ENCODE peak calls at places on chromosomes 7 and 10, in ten cellular contexts. F is CD8-positive, alpha-beta T cell; R is stomach; T is uterus; A is thoracic aorta; Z is neural progenitor cell; I is A549; K is fibroblast of lung; W is tibial artery; B is IMR-90. G is an unnamed sample. For H3K4me1, the result is how much of the 10 kb centered on the place peaks cover.

GRCh38 chr10:51288511-51288910 is 214.2 kb downstream of the PRKG1 start:
- DNase-seq in I (no peak), F (no peak), T (no peak), K (peak), W (no peak), R (no peak), B (no peak), Z (no peak), A (no peak), G (no peak)

GRCh38 chr7:46606771-46607170 is 685.7 kb upstream of the IGFBP3 start:
- DNase-seq in I (no peak), T (no peak), F (no peak), R (no peak), A (no peak), Z (no peak), B (no peak), K (peak), W (no peak), G (no peak)

GRCh38 chr10:498760-499435 is 190.6 kb downstream of the DIP2C start:
- DNase-seq in Z (no peak), R (no peak), K (no peak), F (no peak), W (peak), A (no peak), T (no peak), B (no peak), I (no peak), G (peak)

GRCh38 chr10:26318672-26319071 is 102.1 kb downstream of the GAD2 start:
- DNase-seq in A (no peak), K (no peak), W (no peak), B (no peak), Z (no peak), R (peak), I (no peak), T (no peak), F (no peak), G (no peak)

GRCh38 chr7:150384406-150385239 is 5.5 kb downstream of the ZNF775 start:
- DNase-seq in F (no peak), K (no peak), T (no peak), R (no peak), W (no peak), I (no peak), B (no peak), Z (peak), A (no peak), G (no peak)

GRCh38 chr7:22597845-22598244 is 97.9 kb upstream of the STEAP1B start:
- DNase-seq in I (no peak), F (no peak), Z (no peak), W (no peak), R (no peak), B (peak), T (no peak), A (no peak), K (peak), G (no peak)

GRCh38 chr10:18737841-18738240 is 78.6 kb downstream of the ARL5B start:
- DNase-seq in B (peak), Z (no peak), W (no peak), R (no peak), K (peak), F (no peak), I (no peak), T (no peak), A (no peak), G (no peak)

GRCh38 chr10:20536381-20536780 is 360.7 kb downstream of the NEBL start:
- DNase-seq in Z (no peak), I (no peak), B (no peak), K (no peak), F (no peak), A (no peak), T (no peak), R (no peak), W (no peak), G (no peak)

GRCh38 chr7:128869138-128869943 is 6.7 kb downstream of the ATP6V1F start:
- DNase-seq in B (peak), F (peak), R (peak), A (no peak), K (peak), T (no peak), W (no peak), Z (peak), I (no peak), G (peak)

GRCh38 chr10:62045765-62046521 is 144.4 kb downstream of the ARID5B start:
- DNase-seq in W (no peak), F (no peak), B (peak), R (no peak), I (no peak), Z (no peak), T (peak), K (peak), A (no peak), G (no peak)

GRCh38 chr7:41579961-41580935 is 122.6 kb downstream of the INHBA start:
- DNase-seq in Z (no peak), K (peak), W (no peak), I (no peak), T (no peak), B (peak), R (no peak), A (no peak), F (no peak), G (no peak)

GRCh38 chr7:91603707-91604106 is 276.8 kb downstream of the MTERF1 start:
- DNase-seq in T (no peak), W (no peak), I (no peak), B (no peak), K (no peak), Z (no peak), F (no peak), A (no peak), R (no peak), G (no peak)

GRCh38 chr7:133937786-133938185 is 189.4 kb upstream of the LRGUK start:
- DNase-seq in W (no peak), B (no peak), A (no peak), I (no peak), T (no peak), R (no peak), Z (no peak), K (peak), F (no peak), G (no peak)

GRCh38 chr10:114507449-114507848 is 103.1 kb upstream of the AFAP1L2 start:
- DNase-seq in I (no peak), B (no peak), F (no peak), Z (no peak), A (no peak), R (peak), W (no peak), K (peak), T (no peak), G (no peak)

GRCh38 chr10:26854524-26854923 is 6.2 kb downstream of the ABI1 start:
- DNase-seq in K (peak), W (no peak), F (no peak), Z (no peak), R (no peak), I (no peak), A (no peak), T (no peak), B (peak), G (no peak)

GRCh38 chr10:113047963-113048781 is 98.1 kb downstream of the TCF7L2 start:
- DNase-seq in W (no peak), B (no peak), T (no peak), K (peak), I (no peak), R (no peak), F (no peak), A (no peak), Z (no peak), G (no peak)

GRCh38 chr7:18151419-18151818 is 123.8 kb upstream of the PRPS1L1 start:
- DNase-seq in W (no peak), K (no peak), F (no peak), B (no peak), A (no peak), Z (no peak), I (no peak), R (no peak), T (no peak), G (no peak)

GRCh38 chr7:48347426-48347825 is 176.2 kb downstream of the ABCA13 start:
- DNase-seq in K (no peak), B (no peak), W (no peak), I (no peak), F (no peak), T (no peak), Z (no peak), A (no peak), R (no peak), G (no peak)

GRCh38 chr10:28496017-28496416 is 36.9 kb upstream of the WAC start:
- DNase-seq in T (no peak), F (no peak), K (no peak), R (no peak), I (no peak), Z (no peak), A (no peak), B (no peak), W (no peak), G (no peak)

GRCh38 chr7:11237742-11238141 is 264.1 kb downstream of the PHF14 start:
- DNase-seq in R (no peak), Z (no peak), K (no peak), B (no peak), T (no peak), A (no peak), W (no peak), F (no peak), I (no peak), G (no peak)

GRCh38 chr10:116041948-116042347 is 231.1 kb downstream of the GFRA1 start:
- DNase-seq in Z (no peak), T (no peak), R (no peak), I (no peak), A (no peak), F (no peak), B (no peak), W (no peak), K (no peak), G (no peak)

GRCh38 chr10:115129752-115130151 is 36.6 kb downstream of the ATRNL1 start:
- DNase-seq in A (no peak), T (no peak), R (no peak), B (peak), F (no peak), Z (peak), I (no peak), W (no peak), K (peak), G (no peak)

GRCh38 chr10:61869772-61870520 is 31.6 kb upstream of the ARID5B start:
- DNase-seq in F (no peak), K (peak), Z (no peak), W (no peak), R (no peak), A (no peak), B (peak), I (no peak), T (no peak), G (no peak)

GRCh38 chr7:90169891-90170290 is 15.6 kb downstream of the STEAP1 start:
- DNase-seq in K (no peak), I (no peak), R (no peak), F (no peak), Z (no peak), B (no peak), T (no peak), A (no peak), W (no peak), G (no peak)

GRCh38 chr7:114530074-114530611 is 115.5 kb downstream of the FOXP2 start:
- DNase-seq in I (no peak), Z (no peak), F (no peak), A (no peak), K (peak), R (no peak), W (no peak), T (no peak), B (peak), G (no peak)

DNA sequence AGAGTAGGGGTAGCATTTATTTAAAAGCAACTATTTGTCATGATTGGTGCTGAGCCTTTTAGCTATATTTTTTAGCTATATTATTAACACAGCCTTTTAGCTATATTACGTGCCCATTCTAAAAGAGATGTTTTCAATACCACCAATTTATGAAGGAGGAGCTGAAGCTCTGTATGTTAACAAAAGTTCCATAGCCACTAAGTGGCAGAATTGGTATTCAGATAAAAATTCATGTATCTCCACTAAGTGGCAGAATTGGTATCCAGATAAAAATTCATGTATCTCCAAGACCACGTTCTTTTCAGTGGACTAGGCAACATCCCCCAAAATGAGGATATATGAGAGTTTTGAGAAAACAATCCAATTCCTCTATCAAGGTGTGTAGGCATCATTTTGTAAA is 268.6 kb downstream of the HGF start:
- DNase-seq in R (no peak), B (peak), I (no peak), A (no peak), F (no peak), K (peak), W (no peak), T (no peak), Z (no peak), G (no peak)
- TF ChIP-seq CTCF in R (no peak), B (peak), I (peak), A (no peak), F (no peak), K (no peak), W (peak), T (no peak), Z (peak), G (no peak)

GRCh38 chr7:143410523-143411004 is 1.9 kb upstream of the EPHA1 start:
- DNase-seq in K (peak), A (no peak), Z (no peak), I (no peak), B (peak), W (no peak), T (peak), R (no peak), F (no peak), G (no peak)
- H3K4me1 ChIP-seq in K (under half), A (under half), Z (under half), I (under half), B (under half), W (under half), T (under half), R (under half), F (under half), G (under half)

DNA sequence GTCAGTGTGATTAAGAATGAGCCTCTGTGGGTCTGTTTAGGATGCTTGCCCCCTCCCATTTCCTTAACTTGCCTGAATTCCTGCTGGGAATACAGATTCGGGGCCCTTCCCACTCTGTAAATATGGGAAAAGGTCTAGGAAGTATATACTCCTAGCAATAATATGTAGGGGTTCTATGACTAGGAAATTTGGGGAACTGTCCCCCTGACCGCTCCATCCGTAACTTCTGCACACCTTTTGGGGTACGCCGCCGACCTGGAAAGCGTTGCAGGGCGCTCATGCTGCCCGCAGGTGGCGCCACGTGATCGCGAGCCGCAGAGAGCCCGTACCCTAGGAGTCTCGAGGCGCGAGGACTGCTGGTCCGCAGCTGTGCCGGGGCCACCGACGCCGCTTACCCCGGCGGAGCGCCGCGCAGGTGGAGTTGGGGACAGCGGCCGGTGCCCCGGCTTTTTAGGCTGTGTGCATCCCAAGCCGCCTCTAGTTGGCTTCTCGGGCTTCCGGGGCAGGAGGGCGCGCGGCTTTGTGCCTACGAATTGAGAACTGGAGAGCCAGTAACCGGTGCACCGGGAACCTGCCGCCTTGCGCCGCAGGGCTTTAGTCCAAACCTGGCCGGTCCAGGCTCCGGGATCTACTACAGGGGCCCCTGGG is 656 bp upstream of the CNNM2 start:
- DNase-seq in Z (peak), I (peak), F (peak), T (peak), R (peak), B (peak), K (peak), W (peak), A (no peak), G (peak)
- H3K27ac ChIP-seq in Z (peak), I (peak), F (peak), T (peak), R (peak), B (no peak), K (peak), W (peak), A (peak), G (peak)

GRCh38 chr10:130341325-130341724 is 205.1 kb downstream of the GLRX3 start:
- DNase-seq in R (no peak), W (no peak), K (no peak), B (no peak), A (no peak), I (no peak), Z (peak), T (no peak), F (no peak), G (no peak)
- TF ChIP-seq CTCF in R (no peak), W (peak), K (no peak), B (no peak), A (peak), I (no peak), Z (peak), T (no peak), F (no peak), G (peak)

GRCh38 chr10:124624875-124625274 is 119.3 kb downstream of the FAM53B start:
- DNase-seq in A (no peak), T (no peak), W (no peak), B (no peak), I (no peak), K (no peak), F (no peak), R (no peak), Z (no peak), G (no peak)

GRCh38 chr10:124625831-124626238 is 118.3 kb downstream of the FAM53B start:
- DNase-seq in K (no peak), B (no peak), F (no peak), I (no peak), T (no peak), R (no peak), W (no peak), Z (no peak), A (no peak), G (no peak)

GRCh38 chr10:124628676-124629021 is 115.5 kb downstream of the FAM53B start:
- DNase-seq in W (no peak), A (no peak), T (no peak), F (no peak), K (no peak), I (no peak), B (no peak), R (no peak), Z (no peak), G (no peak)

GRCh38 chr10:124627851-124628675 is 116.1 kb downstream of the FAM53B start:
- DNase-seq in T (no peak), Z (no peak), W (no peak), K (no peak), I (no peak), B (no peak), F (no peak), R (no peak), A (no peak), G (peak)

GRCh38 chr10:124626759-124627380 is 117.3 kb downstream of the FAM53B start:
- DNase-seq in T (no peak), R (peak), F (peak), W (no peak), I (no peak), B (no peak), Z (no peak), A (no peak), K (no peak), G (no peak)
- H3K4me1 ChIP-seq in T (under half), R (under half), F (under half), W (half or more), I (under half), B (under half), Z (under half), A (under half), K (under half), G (half or more)

DNA sequence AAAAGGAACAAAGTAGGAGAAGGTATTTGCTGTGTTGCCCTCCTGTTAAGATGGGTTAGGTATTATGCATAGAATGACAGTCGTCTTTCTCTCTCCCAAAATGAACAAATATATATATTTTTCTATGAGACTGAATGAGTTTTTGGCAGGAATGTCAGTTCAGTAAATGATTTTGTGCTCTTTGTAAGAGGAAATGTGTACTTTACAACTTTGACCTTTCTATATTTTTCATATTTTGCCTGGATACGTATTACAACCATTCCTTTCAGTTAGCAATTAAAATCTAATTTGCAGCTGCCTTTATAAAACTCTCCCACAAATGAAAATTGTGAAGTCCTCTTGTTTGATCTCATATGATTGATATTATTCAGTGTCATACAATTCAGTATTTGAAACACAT is 336.6 kb upstream of the MEOX2 start:
- DNase-seq in A (no peak), B (no peak), K (no peak), I (no peak), F (no peak), T (no peak), W (no peak), R (no peak), Z (no peak), G (no peak)
- H3K27ac ChIP-seq in A (no peak), B (no peak), K (no peak), I (no peak), F (no peak), T (no peak), W (no peak), R (no peak), Z (no peak), G (no peak)

DNA sequence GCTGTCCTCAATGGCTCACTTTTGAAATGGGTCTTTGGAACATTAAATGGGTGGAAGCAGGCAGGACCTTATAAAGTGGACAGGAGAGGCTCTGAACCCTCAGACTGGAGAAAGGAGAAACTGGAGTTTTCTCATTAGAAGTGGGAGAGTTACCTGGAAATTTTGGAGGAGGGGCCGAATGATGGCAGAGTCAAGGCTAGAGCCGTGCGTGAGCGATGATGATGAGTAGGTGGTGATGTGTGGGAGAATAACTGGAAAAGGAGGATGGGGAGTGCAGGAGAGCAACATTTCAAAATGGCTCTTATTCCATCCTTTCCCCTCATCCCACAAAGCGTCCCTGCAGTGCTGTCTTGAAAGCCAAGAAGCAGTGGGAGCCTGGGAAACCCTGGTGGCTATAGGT is 274.0 kb downstream of the LRMDA start:
- DNase-seq in A (no peak), F (no peak), K (no peak), W (no peak), Z (no peak), B (no peak), T (no peak), I (no peak), R (no peak), G (no peak)
- TF ChIP-seq CTCF in A (no peak), F (no peak), K (no peak), W (no peak), Z (no peak), B (no peak), T (no peak), I (no peak), R (no peak), G (no peak)

GRCh38 chr10:124603376-124604213 is 140.6 kb downstream of the FAM53B start:
- DNase-seq in Z (no peak), K (no peak), W (no peak), B (no peak), A (no peak), T (no peak), I (no peak), R (no peak), F (no peak), G (peak)
- H3K4me1 ChIP-seq in Z (under half), K (under half), W (under half), B (under half), A (under half), T (under half), I (under half), R (under half), F (under half), G (under half)

G was measured in psoas muscle.